ENCODE peak calls at places on chromosomes 11 and 22, in four cellular contexts. One of them, this sample, is unnamed.

GRCh38 chr11:33237039-33237597 is 20.1 kb upstream of the HIPK3 start:
- DNase-seq in CD8-positive, alpha-beta T cell: no peak
- DNase-seq in HAP-1: no peak
- DNase-seq in stimulated activated CD8-positive, alpha-beta memory T cell treated with anti-CD3 and anti-CD28 coated beads, Interleukin-15, amount 100 ng/mL, for 24 hours: no peak
- DNase-seq in this sample: no peak

GRCh38 chr11:91792779-91793262 is 431.8 kb upstream of the FAT3 start:
- DNase-seq in HAP-1: no peak
- DNase-seq in stimulated activated CD8-positive, alpha-beta memory T cell treated with anti-CD3 and anti-CD28 coated beads, Interleukin-15, amount 100 ng/mL, for 24 hours: no peak
- DNase-seq in CD8-positive, alpha-beta T cell: no peak
- DNase-seq in this sample: no peak

GRCh38 chr22:25111579-25112517 is 87.8 kb upstream of the CRYBB3 start:
- DNase-seq in HAP-1: peak
- DNase-seq in stimulated activated CD8-positive, alpha-beta memory T cell treated with anti-CD3 and anti-CD28 coated beads, Interleukin-15, amount 100 ng/mL, for 24 hours: no peak
- DNase-seq in CD8-positive, alpha-beta T cell: no peak
- DNase-seq in this sample: no peak

GRCh38 chr11:76684470-76684869 is 13.9 kb upstream of the LRRC32 start:
- DNase-seq in HAP-1: no peak
- DNase-seq in stimulated activated CD8-positive, alpha-beta memory T cell treated with anti-CD3 and anti-CD28 coated beads, Interleukin-15, amount 100 ng/mL, for 24 hours: no peak
- DNase-seq in CD8-positive, alpha-beta T cell: no peak
- DNase-seq in this sample: no peak

GRCh38 chr11:36817336-36817965 is 219.4 kb upstream of the RAG2 start:
- DNase-seq in stimulated activated CD8-positive, alpha-beta memory T cell treated with anti-CD3 and anti-CD28 coated beads, Interleukin-15, amount 100 ng/mL, for 24 hours: no peak
- DNase-seq in CD8-positive, alpha-beta T cell: no peak
- DNase-seq in HAP-1: no peak
- DNase-seq in this sample: no peak

GRCh38 chr11:66292543-66293332 is 1.0 kb downstream of the TMEM151A start:
- DNase-seq in HAP-1: no peak
- DNase-seq in stimulated activated CD8-positive, alpha-beta memory T cell treated with anti-CD3 and anti-CD28 coated beads, Interleukin-15, amount 100 ng/mL, for 24 hours: no peak
- DNase-seq in CD8-positive, alpha-beta T cell: no peak
- DNase-seq in this sample: no peak

GRCh38 chr11:33931032-33931431 is 39.2 kb upstream of the LMO2 start:
- DNase-seq in HAP-1: no peak
- DNase-seq in CD8-positive, alpha-beta T cell: no peak
- DNase-seq in stimulated activated CD8-positive, alpha-beta memory T cell treated with anti-CD3 and anti-CD28 coated beads, Interleukin-15, amount 100 ng/mL, for 24 hours: no peak
- DNase-seq in this sample: no peak

GRCh38 chr11:106880121-106880520 is 138.2 kb downstream of the GUCY1A2 start:
- DNase-seq in CD8-positive, alpha-beta T cell: no peak
- DNase-seq in HAP-1: no peak
- DNase-seq in stimulated activated CD8-positive, alpha-beta memory T cell treated with anti-CD3 and anti-CD28 coated beads, Interleukin-15, amount 100 ng/mL, for 24 hours: no peak
- DNase-seq in this sample: peak

GRCh38 chr11:125494987-125495725 is 909 bp downstream of the FEZ1 start:
- DNase-seq in stimulated activated CD8-positive, alpha-beta memory T cell treated with anti-CD3 and anti-CD28 coated beads, Interleukin-15, amount 100 ng/mL, for 24 hours: no peak
- DNase-seq in HAP-1: peak
- DNase-seq in CD8-positive, alpha-beta T cell: no peak
- DNase-seq in this sample: no peak

GRCh38 chr11:78742430-78742829 is 167.8 kb upstream of the NARS2 start:
- DNase-seq in stimulated activated CD8-positive, alpha-beta memory T cell treated with anti-CD3 and anti-CD28 coated beads, Interleukin-15, amount 100 ng/mL, for 24 hours: no peak
- DNase-seq in CD8-positive, alpha-beta T cell: no peak
- DNase-seq in HAP-1: no peak
- DNase-seq in this sample: no peak

GRCh38 chr11:12287009-12287373 is 90.4 kb upstream of the PARVA start:
- DNase-seq in HAP-1: no peak
- DNase-seq in stimulated activated CD8-positive, alpha-beta memory T cell treated with anti-CD3 and anti-CD28 coated beads, Interleukin-15, amount 100 ng/mL, for 24 hours: no peak
- DNase-seq in CD8-positive, alpha-beta T cell: no peak
- DNase-seq in this sample: peak

GRCh38 chr11:78841451-78842060 is 266.9 kb upstream of the NARS2 start:
- DNase-seq in HAP-1: no peak
- DNase-seq in CD8-positive, alpha-beta T cell: no peak
- DNase-seq in stimulated activated CD8-positive, alpha-beta memory T cell treated with anti-CD3 and anti-CD28 coated beads, Interleukin-15, amount 100 ng/mL, for 24 hours: no peak
- DNase-seq in this sample: no peak

GRCh38 chr22:28316014-28316413 is 363.6 kb downstream of the TTC28 start:
- DNase-seq in stimulated activated CD8-positive, alpha-beta memory T cell treated with anti-CD3 and anti-CD28 coated beads, Interleukin-15, amount 100 ng/mL, for 24 hours: no peak
- DNase-seq in CD8-positive, alpha-beta T cell: no peak
- DNase-seq in HAP-1: no peak
- DNase-seq in this sample: no peak

GRCh38 chr11:75126564-75126963 is 24.3 kb upstream of the SLCO2B1 start:
- DNase-seq in CD8-positive, alpha-beta T cell: no peak
- DNase-seq in stimulated activated CD8-positive, alpha-beta memory T cell treated with anti-CD3 and anti-CD28 coated beads, Interleukin-15, amount 100 ng/mL, for 24 hours: no peak
- DNase-seq in HAP-1: no peak
- DNase-seq in this sample: no peak

GRCh38 chr11:47352556-47352955 is at the start of gene MYBPC3:
- DNase-seq in HAP-1: no peak
- DNase-seq in stimulated activated CD8-positive, alpha-beta memory T cell treated with anti-CD3 and anti-CD28 coated beads, Interleukin-15, amount 100 ng/mL, for 24 hours: no peak
- DNase-seq in CD8-positive, alpha-beta T cell: no peak
- DNase-seq in this sample: no peak

GRCh38 chr11:124841186-124841585 is 24.0 kb upstream of the ROBO3 start:
- DNase-seq in HAP-1: no peak
- DNase-seq in CD8-positive, alpha-beta T cell: no peak
- DNase-seq in stimulated activated CD8-positive, alpha-beta memory T cell treated with anti-CD3 and anti-CD28 coated beads, Interleukin-15, amount 100 ng/mL, for 24 hours: no peak
- DNase-seq in this sample: no peak

GRCh38 chr11:76628408-76628947 is 42.1 kb downstream of the LRRC32 start:
- DNase-seq in CD8-positive, alpha-beta T cell: no peak
- DNase-seq in stimulated activated CD8-positive, alpha-beta memory T cell treated with anti-CD3 and anti-CD28 coated beads, Interleukin-15, amount 100 ng/mL, for 24 hours: no peak
- DNase-seq in HAP-1: no peak
- DNase-seq in this sample: no peak

GRCh38 chr11:59186130-59186594 is 14.2 kb downstream of the DTX4 start:
- DNase-seq in HAP-1: peak
- DNase-seq in stimulated activated CD8-positive, alpha-beta memory T cell treated with anti-CD3 and anti-CD28 coated beads, Interleukin-15, amount 100 ng/mL, for 24 hours: no peak
- DNase-seq in CD8-positive, alpha-beta T cell: no peak
- DNase-seq in this sample: no peak

GRCh38 chr11:122703541-122704272 is 48.2 kb downstream of the UBASH3B start:
- DNase-seq in HAP-1: no peak
- DNase-seq in stimulated activated CD8-positive, alpha-beta memory T cell treated with anti-CD3 and anti-CD28 coated beads, Interleukin-15, amount 100 ng/mL, for 24 hours: no peak
- DNase-seq in CD8-positive, alpha-beta T cell: no peak
- DNase-seq in this sample: no peak

GRCh38 chr22:29121124-29121523 is 48.3 kb downstream of the KREMEN1 start:
- DNase-seq in CD8-positive, alpha-beta T cell: no peak
- DNase-seq in HAP-1: no peak
- DNase-seq in stimulated activated CD8-positive, alpha-beta memory T cell treated with anti-CD3 and anti-CD28 coated beads, Interleukin-15, amount 100 ng/mL, for 24 hours: no peak
- DNase-seq in this sample: no peak

GRCh38 chr22:36356708-36357694 is 30.8 kb downstream of the MYH9 start:
- DNase-seq in HAP-1: peak
- DNase-seq in stimulated activated CD8-positive, alpha-beta memory T cell treated with anti-CD3 and anti-CD28 coated beads, Interleukin-15, amount 100 ng/mL, for 24 hours: no peak
- DNase-seq in CD8-positive, alpha-beta T cell: peak
- DNase-seq in this sample: no peak

GRCh38 chr11:102414559-102414958 is 38.0 kb downstream of the TMEM123 start:
- DNase-seq in HAP-1: no peak
- DNase-seq in CD8-positive, alpha-beta T cell: no peak
- DNase-seq in stimulated activated CD8-positive, alpha-beta memory T cell treated with anti-CD3 and anti-CD28 coated beads, Interleukin-15, amount 100 ng/mL, for 24 hours: no peak
- DNase-seq in this sample: no peak

GRCh38 chr22:20423636-20424511 is 13.8 kb downstream of the SCARF2 start:
- DNase-seq in stimulated activated CD8-positive, alpha-beta memory T cell treated with anti-CD3 and anti-CD28 coated beads, Interleukin-15, amount 100 ng/mL, for 24 hours: no peak
- DNase-seq in CD8-positive, alpha-beta T cell: no peak
- DNase-seq in HAP-1: no peak
- DNase-seq in this sample: no peak

GRCh38 chr22:42437488-42438292 is 5.5 kb upstream of the NFAM1 start:
- DNase-seq in CD8-positive, alpha-beta T cell: peak
- DNase-seq in HAP-1: peak
- DNase-seq in stimulated activated CD8-positive, alpha-beta memory T cell treated with anti-CD3 and anti-CD28 coated beads, Interleukin-15, amount 100 ng/mL, for 24 hours: peak
- DNase-seq in this sample: no peak

GRCh38 chr22:28759861-28760560 is 12.5 kb upstream of the CCDC117 start:
- DNase-seq in HAP-1: peak
- DNase-seq in CD8-positive, alpha-beta T cell: no peak
- DNase-seq in stimulated activated CD8-positive, alpha-beta memory T cell treated with anti-CD3 and anti-CD28 coated beads, Interleukin-15, amount 100 ng/mL, for 24 hours: no peak
- DNase-seq in this sample: peak

GRCh38 chr11:6498121-6498520 is 1.0 kb downstream of the DNHD1 start:
- DNase-seq in CD8-positive, alpha-beta T cell: no peak
- DNase-seq in stimulated activated CD8-positive, alpha-beta memory T cell treated with anti-CD3 and anti-CD28 coated beads, Interleukin-15, amount 100 ng/mL, for 24 hours: no peak
- DNase-seq in HAP-1: no peak
- DNase-seq in this sample: no peak

GRCh38 chr22:38740754-38741153 is 15.0 kb downstream of the SUN2 start:
- DNase-seq in CD8-positive, alpha-beta T cell: no peak
- DNase-seq in stimulated activated CD8-positive, alpha-beta memory T cell treated with anti-CD3 and anti-CD28 coated beads, Interleukin-15, amount 100 ng/mL, for 24 hours: no peak
- DNase-seq in HAP-1: no peak
- DNase-seq in this sample: no peak

This sample was measured in iPS DF 19.7.